ENCODE peak calls at places on chromosomes 6 and 20, in four cellular contexts. U is fibroblast of lung, D is heart left ventricle, Z is PC-3. A is an unnamed sample.

GRCh38 chr6:84137989-84138575 is 89.4 kb downstream of the CEP162 start:
- DNase-seq in U (no peak), D (no peak), Z (peak), A (no peak)

GRCh38 chr6:152986978-152987377 is 4.1 kb upstream of the FBXO5 start:
- DNase-seq in Z (no peak), U (no peak), D (no peak), A (no peak)

GRCh38 chr6:157273756-157274088 is 49.6 kb downstream of the TMEM242 start:
- DNase-seq in Z (no peak), D (no peak), U (peak), A (peak)

GRCh38 chr20:41141153-41141815 is 3.9 kb downstream of the PLCG1 start:
- DNase-seq in Z (no peak), D (peak), U (peak), A (no peak)

GRCh38 chr20:57381596-57382503 is 9.3 kb upstream of the RBM38 start:
- DNase-seq in Z (peak), U (peak), D (peak), A (peak)

GRCh38 chr6:37965964-37966676 is 146.6 kb downstream of the ZFAND3 start:
- DNase-seq in D (no peak), U (no peak), Z (peak), A (no peak)

GRCh38 chr6:121055572-121056163 is 278.6 kb downstream of the TBC1D32 start:
- DNase-seq in U (peak), Z (peak), D (no peak), A (no peak)

GRCh38 chr6:24228681-24229255 is 102.8 kb downstream of the NRSN1 start:
- DNase-seq in D (no peak), Z (no peak), U (peak), A (no peak)

GRCh38 chr20:57287007-57287810 is 20.8 kb upstream of the BMP7 start:
- DNase-seq in D (no peak), Z (no peak), U (no peak), A (no peak)

GRCh38 chr20:19473894-19474293 is 261.5 kb downstream of the SLC24A3 start:
- DNase-seq in U (no peak), D (no peak), Z (no peak), A (no peak)

GRCh38 chr6:89567635-89568390 is 70.7 kb downstream of the LYRM2 start:
- DNase-seq in D (no peak), U (no peak), Z (no peak), A (no peak)

GRCh38 chr6:125153541-125154183 is at the start of gene TPD52L1:
- DNase-seq in U (peak), D (peak), Z (peak), A (peak)

GRCh38 chr20:43529051-43529450 is 21.6 kb downstream of the L3MBTL1 start:
- DNase-seq in D (no peak), Z (no peak), U (no peak), A (no peak)

GRCh38 chr20:37392441-37393195 is 46.7 kb downstream of the SRC start:
- DNase-seq in Z (peak), U (no peak), D (no peak), A (no peak)
- TF ChIP-seq CTCF in Z (peak), U (peak), D (peak), A (peak)

DNA sequence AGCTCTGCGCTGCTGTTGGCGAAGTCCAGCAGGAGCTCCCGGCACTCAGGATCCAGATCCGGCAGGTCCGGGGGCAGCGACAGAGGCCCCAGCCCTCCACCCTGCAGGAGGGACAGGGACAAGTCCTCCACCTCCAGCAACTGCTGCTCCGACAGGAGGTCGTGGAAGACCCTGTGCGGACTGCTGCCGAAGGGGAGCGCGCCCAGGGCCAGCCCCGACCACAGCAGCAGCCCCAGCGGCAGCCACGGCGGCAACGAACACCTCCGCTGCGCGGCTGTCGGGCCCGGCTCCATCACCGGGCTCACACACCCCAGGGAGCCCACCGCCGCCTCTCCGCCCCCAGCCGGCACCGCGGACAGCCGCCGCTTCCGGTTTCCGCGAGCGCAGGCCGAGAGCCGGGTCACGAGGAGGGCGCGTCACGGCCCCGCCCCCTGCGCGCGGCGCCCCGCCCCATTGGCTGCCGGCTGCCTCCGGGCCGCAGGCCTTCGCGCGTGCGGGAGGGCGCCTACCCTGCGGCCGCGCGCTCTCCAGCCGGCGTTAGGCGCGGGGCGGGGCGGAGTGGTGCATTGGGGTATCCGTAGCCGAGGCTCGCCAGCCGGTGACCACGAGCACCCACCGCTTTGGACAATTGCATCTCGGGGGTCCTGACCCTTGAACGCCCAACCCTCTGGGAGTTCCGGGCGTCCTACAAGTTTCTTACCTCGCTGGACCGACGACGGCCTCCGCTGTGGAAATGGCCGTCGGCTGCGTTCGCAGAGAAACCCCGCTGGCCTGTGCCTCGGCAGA is at the start of gene OSTM1:
- DNase-seq in U (peak), D (peak), Z (peak), A (peak)
- TF ChIP-seq CTCF in U (no peak), D (no peak), Z (no peak), A (no peak)

GRCh38 chr20:53154540-53154939 is 182.4 kb downstream of the TSHZ2 start:
- DNase-seq in Z (no peak), D (no peak), U (no peak), A (no peak)

GRCh38 chr20:53159144-53159543 is 187.0 kb downstream of the TSHZ2 start:
- DNase-seq in D (no peak), U (peak), Z (no peak), A (no peak)

GRCh38 chr20:53161473-53161872 is 189.3 kb downstream of the TSHZ2 start:
- DNase-seq in U (no peak), Z (no peak), D (no peak), A (no peak)

GRCh38 chr20:53161073-53161472 is 188.9 kb downstream of the TSHZ2 start:
- DNase-seq in U (no peak), Z (no peak), D (no peak), A (no peak)

GRCh38 chr20:53157443-53158408 is 185.6 kb downstream of the TSHZ2 start:
- DNase-seq in D (peak), Z (peak), U (peak), A (peak)
- TF ChIP-seq CTCF in D (peak), Z (peak), U (peak), A (peak)

DNA sequence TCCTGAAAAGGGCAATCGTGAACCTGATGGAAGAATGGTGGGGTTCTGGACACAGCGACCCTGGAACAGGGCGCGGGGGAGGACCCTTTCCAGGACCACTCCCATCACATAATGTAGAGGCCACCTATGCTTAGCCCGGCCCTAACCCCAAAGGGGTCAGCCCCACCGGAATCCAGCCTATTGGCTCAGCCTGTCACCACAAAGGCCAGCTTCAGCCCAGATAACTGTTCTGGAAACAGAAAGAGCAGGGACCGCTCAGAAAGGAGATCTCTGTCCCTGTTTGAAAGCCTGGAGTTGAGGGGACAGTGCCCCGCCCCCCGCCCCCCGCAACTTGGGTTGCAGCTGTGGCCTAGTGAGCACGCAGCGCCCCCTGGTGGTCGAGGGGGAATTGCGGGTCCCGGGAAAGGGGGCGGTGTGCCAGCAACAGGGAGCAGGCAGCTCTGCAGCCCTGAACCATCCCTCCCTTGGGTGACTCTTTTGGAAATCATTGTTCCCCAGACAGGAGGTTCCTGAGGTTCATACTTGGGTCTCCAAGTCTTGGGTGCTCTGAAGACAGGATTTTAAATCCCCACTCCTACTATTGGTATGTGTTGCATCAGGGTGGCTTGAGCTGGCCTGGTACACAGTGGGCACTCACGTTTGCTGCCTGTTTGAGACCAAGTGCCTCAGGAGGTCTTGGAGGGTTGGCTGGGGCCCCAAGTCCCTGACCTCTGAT is 1.5 kb downstream of the SIGLEC1 start:
- DNase-seq in D (peak), U (peak), Z (peak), A (peak)
- TF ChIP-seq CTCF in D (peak), U (peak), Z (peak), A (peak)

DNA sequence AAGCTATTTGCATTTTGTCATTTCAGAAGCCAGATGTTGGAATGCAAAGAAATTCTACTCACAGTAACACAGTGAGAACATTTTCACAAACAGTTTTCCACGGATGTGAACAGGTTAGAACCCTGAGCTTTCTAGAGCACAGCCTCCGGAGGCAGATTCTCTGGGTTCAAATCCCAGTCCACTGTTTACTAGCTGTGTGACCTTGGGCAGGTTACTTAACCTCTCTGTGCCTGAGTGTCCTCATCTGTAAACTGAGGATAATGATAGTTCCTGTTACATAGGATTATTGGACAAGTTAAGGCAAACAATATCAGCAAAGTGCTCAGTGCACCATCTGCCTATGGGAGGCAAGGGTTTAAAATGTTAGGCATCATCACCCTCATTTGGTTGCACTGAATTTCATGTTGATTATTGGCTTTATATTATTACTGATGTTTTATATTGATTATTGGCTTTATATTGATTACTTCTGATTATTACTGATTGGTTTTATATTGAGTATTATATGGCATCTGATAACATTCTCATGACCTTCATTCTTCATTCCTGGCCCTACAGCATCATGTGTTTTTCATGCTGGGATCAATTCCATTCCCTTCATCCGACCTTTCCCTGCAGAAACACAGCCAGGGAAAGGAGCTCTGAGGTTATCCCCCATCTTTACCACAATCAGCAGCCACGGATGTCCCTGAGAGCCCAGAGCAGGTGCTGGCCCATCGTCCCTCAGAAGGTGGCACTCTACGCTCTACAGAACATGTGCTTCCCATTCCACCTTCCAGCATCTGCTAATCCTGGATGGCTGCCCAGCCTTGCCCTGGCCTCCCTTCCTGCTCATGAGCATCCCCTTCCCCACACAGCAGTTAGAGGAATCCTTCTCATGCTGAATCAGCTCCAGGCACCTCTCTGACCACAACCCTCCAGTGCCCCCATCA is 283.1 kb downstream of the PREX1 start:
- DNase-seq in Z (peak), U (no peak), D (no peak), A (no peak)
- TF ChIP-seq CTCF in Z (no peak), U (no peak), D (no peak), A (no peak)

DNA sequence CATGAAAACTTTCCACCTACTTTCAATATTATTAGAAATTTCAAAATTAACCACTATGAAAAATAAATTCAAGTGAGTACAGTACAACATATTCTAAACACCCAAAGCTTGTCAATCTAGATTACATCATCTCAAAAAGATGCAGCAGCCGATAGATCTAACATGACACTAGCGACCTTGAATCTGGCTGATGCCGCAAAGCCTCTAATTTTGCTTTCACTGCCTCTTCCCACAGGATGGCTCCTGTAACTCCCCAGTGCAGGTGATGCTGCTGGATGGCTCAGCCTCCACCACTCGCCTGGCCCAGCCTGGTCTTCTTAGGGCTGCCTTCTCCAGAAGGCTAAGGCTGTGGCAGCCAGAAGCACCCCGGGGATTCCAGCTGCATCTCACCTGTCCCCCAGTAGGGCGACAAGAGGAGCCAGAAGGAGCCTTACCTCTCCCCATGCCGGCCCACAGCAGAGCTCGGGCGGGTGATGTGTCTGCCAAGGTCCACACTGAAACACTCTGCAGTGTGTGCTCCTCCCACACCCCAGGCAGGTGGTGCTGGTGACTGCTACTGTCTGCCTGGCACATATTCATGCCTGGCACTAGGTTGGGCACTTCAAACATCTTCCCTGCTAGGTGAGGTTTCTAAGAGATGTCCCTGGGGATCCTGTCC is 82.1 kb downstream of the SLC23A2 start:
- DNase-seq in D (no peak), Z (no peak), U (no peak), A (no peak)
- TF ChIP-seq CTCF in D (no peak), Z (no peak), U (no peak), A (no peak)

GRCh38 chr6:13467216-13467600 is 20.2 kb downstream of the GFOD1 start:
- DNase-seq in Z (no peak), D (peak), U (peak), A (no peak)

GRCh38 chr6:13463327-13463717 is 24.1 kb downstream of the GFOD1 start:
- DNase-seq in U (peak), D (no peak), Z (no peak), A (no peak)

GRCh38 chr6:13463941-13464340 is 23.5 kb downstream of the GFOD1 start:
- DNase-seq in D (no peak), U (peak), Z (no peak), A (no peak)

GRCh38 chr6:13466304-13467215 is 20.8 kb downstream of the GFOD1 start:
- DNase-seq in D (no peak), U (peak), Z (no peak), A (no peak)

DNA sequence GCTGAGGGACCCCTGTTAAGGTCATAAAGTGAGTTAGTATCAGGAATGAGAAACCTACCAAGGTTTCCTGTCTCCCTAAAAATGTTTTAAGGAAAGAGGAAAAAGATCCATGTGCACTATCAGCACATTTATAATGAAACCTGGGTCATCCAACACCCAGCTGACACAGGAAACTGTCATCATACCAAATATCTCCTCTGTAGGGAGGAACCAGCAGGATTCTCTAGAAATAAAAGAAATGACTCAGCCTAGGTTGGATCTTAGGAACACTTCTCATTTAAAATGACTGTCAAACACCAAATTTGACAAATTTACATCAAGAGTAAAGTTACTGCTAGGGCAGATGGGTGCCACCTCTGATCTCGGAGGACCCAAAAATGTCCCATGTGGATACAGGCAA is 21.7 kb downstream of the GFOD1 start:
- DNase-seq in Z (no peak), D (no peak), U (no peak), A (no peak)
- TF ChIP-seq CTCF in Z (no peak), D (no peak), U (no peak), A (no peak)

GRCh38 chr6:9250852-9251251 is 815.5 kb upstream of the SLC35B3 start:
- DNase-seq in U (peak), D (peak), Z (peak), A (no peak)
- TF ChIP-seq CTCF in U (peak), D (peak), Z (peak), A (no peak)

GRCh38 chr6:530425-530824 is 126.5 kb downstream of the HUS1B start:
- DNase-seq in Z (no peak), D (no peak), U (no peak), A (no peak)
- TF ChIP-seq CTCF in Z (no peak), D (no peak), U (no peak), A (no peak)

GRCh38 chr6:115634899-115635298 is 425.8 kb downstream of the FRK start:
- DNase-seq in D (no peak), Z (no peak), U (no peak), A (no peak)
- TF ChIP-seq CTCF in D (no peak), Z (no peak), U (no peak), A (no peak)